ENCODE peak calls at places on chromosomes 7 and 10, in eight cellular contexts. Q, J, P, Z, W, U, B and F are unnamed samples.

GRCh38 chr10:86348321-86349210 is 18.0 kb downstream of the GRID1 start:
- DNase-seq in J (no peak), Z (peak), B (no peak), Q (no peak), P (no peak), W (peak), U (peak), F (peak)

GRCh38 chr7:101287032-101287431 is 34.6 kb downstream of the IFT22 start:
- DNase-seq in W (no peak), P (no peak), Z (peak), Q (no peak), U (no peak), B (no peak), J (no peak), F (no peak)

GRCh38 chr7:27152816-27153486 is 568 bp upstream of the HOXA3 start:
- DNase-seq in U (no peak), J (no peak), B (no peak), Z (no peak), P (no peak), Q (no peak), W (no peak), F (no peak)

GRCh38 chr7:48424731-48425130 is 253.5 kb downstream of the ABCA13 start:
- DNase-seq in B (no peak), J (peak), U (no peak), Z (peak), W (peak), Q (peak), P (no peak), F (peak)

GRCh38 chr10:63763744-63764143 is 242.5 kb downstream of the REEP3 start:
- DNase-seq in W (no peak), Z (no peak), Q (no peak), P (no peak), U (no peak), B (no peak), J (no peak), F (no peak)

GRCh38 chr10:100742067-100742771 is 3.2 kb upstream of the PAX2 start:
- DNase-seq in Q (no peak), W (peak), P (no peak), Z (no peak), U (no peak), J (no peak), B (no peak), F (no peak)

GRCh38 chr10:115503546-115503945 is 410.4 kb downstream of the ATRNL1 start:
- DNase-seq in B (no peak), W (peak), Z (no peak), Q (no peak), U (no peak), P (no peak), J (no peak), F (no peak)

GRCh38 chr7:69640216-69640615 is 41.9 kb downstream of the AUTS2 start:
- DNase-seq in P (no peak), Z (no peak), Q (no peak), J (no peak), U (no peak), W (peak), B (no peak), F (no peak)

GRCh38 chr7:27148776-27149641 is 1.4 kb upstream of the HOXA6 start:
- DNase-seq in W (no peak), U (no peak), Q (no peak), B (no peak), Z (no peak), J (no peak), P (no peak), F (no peak)

GRCh38 chr7:99392046-99392445 is 16.4 kb downstream of the PDAP1 start:
- DNase-seq in W (no peak), Z (no peak), J (no peak), U (no peak), B (no peak), Q (no peak), P (no peak), F (no peak)

GRCh38 chr10:52027055-52027454 is 287.0 kb upstream of the DKK1 start:
- DNase-seq in Q (no peak), Z (no peak), B (no peak), W (no peak), U (no peak), J (no peak), P (no peak), F (no peak)

GRCh38 chr10:103917326-103918052 is 495 bp downstream of the STN1 start:
- DNase-seq in B (no peak), U (peak), W (peak), Q (peak), P (peak), Z (peak), J (no peak), F (peak)

GRCh38 chr7:44284881-44285541 is 40.4 kb downstream of the CAMK2B start:
- DNase-seq in Z (no peak), J (no peak), Q (peak), W (no peak), U (no peak), B (no peak), P (no peak), F (no peak)

GRCh38 chr10:73232887-73233286 is 14.2 kb downstream of the DNAJC9 start:
- DNase-seq in U (no peak), Z (peak), Q (peak), J (no peak), B (no peak), P (peak), W (peak), F (peak)

GRCh38 chr10:79981673-79982485 is 33.0 kb upstream of the SFTPD start:
- DNase-seq in W (peak), Q (peak), Z (peak), B (peak), J (peak), P (peak), U (peak), F (peak)

GRCh38 chr10:103855424-103855823 is at the start of gene SH3PXD2A:
- DNase-seq in Z (no peak), U (peak), P (peak), B (no peak), W (peak), J (no peak), Q (peak), F (no peak)

GRCh38 chr7:116497708-116498107 is 1.8 kb upstream of the CAV2 start:
- DNase-seq in U (no peak), B (no peak), P (no peak), Q (no peak), W (no peak), J (no peak), Z (no peak), F (no peak)